ENCODE peak calls at places on chromosomes 7 and 10, in nine cellular contexts. X is transverse colon; G is CD8-positive, alpha-beta memory T cell; S is right cardiac atrium; K is thoracic aorta; J is A549; D is right lobe of liver; A is suprapubic skin; R is CD8-positive, alpha-beta T cell. F is an unnamed sample.

GRCh38 chr7:112226701-112227276 is 20.3 kb downstream of the ZNF277 start:
- DNase-seq in S (no peak), A (no peak), D (no peak), G (no peak), J (no peak), R (no peak), X (no peak), K (no peak), F (no peak)

GRCh38 chr7:2938514-2939192 is 94.5 kb upstream of the GNA12 start:
- DNase-seq in J (no peak), G (peak), K (no peak), R (no peak), A (peak), D (peak), S (no peak), X (no peak), F (no peak)

GRCh38 chr10:28036587-28036986 is 37.7 kb upstream of the ODAD2 start:
- DNase-seq in J (no peak), D (no peak), S (no peak), R (no peak), X (no peak), G (no peak), A (no peak), K (no peak), F (no peak)

GRCh38 chr7:2126621-2127020 is 106.1 kb downstream of the MAD1L1 start:
- DNase-seq in A (no peak), D (no peak), G (no peak), J (no peak), X (no peak), K (no peak), S (no peak), R (no peak), F (no peak)

GRCh38 chr7:64755881-64756280 is 38.3 kb upstream of the ZNF138 start:
- DNase-seq in J (no peak), X (no peak), S (no peak), D (no peak), R (no peak), K (no peak), G (no peak), A (no peak), F (no peak)

GRCh38 chr7:13742126-13742525 is 247.3 kb downstream of the ETV1 start:
- DNase-seq in D (no peak), G (no peak), S (no peak), J (no peak), X (no peak), K (no peak), R (no peak), A (no peak), F (no peak)

GRCh38 chr10:74117738-74118137 is 32.9 kb downstream of the AP3M1 start:
- DNase-seq in D (no peak), J (no peak), G (no peak), K (no peak), S (no peak), A (no peak), R (no peak), X (no peak), F (no peak)

GRCh38 chr10:66538352-66538751 is 387.5 kb upstream of the LRRTM3 start:
- DNase-seq in R (no peak), D (no peak), S (no peak), G (no peak), K (no peak), A (no peak), X (no peak), J (no peak), F (no peak)

GRCh38 chr10:73167557-73168485 is at the start of the genes ECD and FAM149B1:
- DNase-seq in J (peak), D (peak), K (peak), G (peak), R (peak), X (peak), S (peak), A (peak), F (peak)

GRCh38 chr7:11742496-11742895 is 89.5 kb downstream of the THSD7A start:
- DNase-seq in J (no peak), K (no peak), S (no peak), G (no peak), X (no peak), D (no peak), A (no peak), R (no peak), F (no peak)

GRCh38 chr10:113426181-113426837 is 126.5 kb upstream of the HABP2 start:
- DNase-seq in S (no peak), X (no peak), D (no peak), G (no peak), J (no peak), R (no peak), A (no peak), K (no peak), F (no peak)

GRCh38 chr10:113424984-113425383 is 127.9 kb upstream of the HABP2 start:
- DNase-seq in K (no peak), G (no peak), R (no peak), J (no peak), S (no peak), X (no peak), D (no peak), A (no peak), F (no peak)

GRCh38 chr10:113423877-113424276 is 129.0 kb upstream of the HABP2 start:
- DNase-seq in A (no peak), S (no peak), X (no peak), D (no peak), J (no peak), R (no peak), K (no peak), G (no peak), F (no peak)

GRCh38 chr10:113425596-113425995 is 127.3 kb upstream of the HABP2 start:
- DNase-seq in A (no peak), G (no peak), S (no peak), J (no peak), D (no peak), X (no peak), R (no peak), K (no peak), F (no peak)

GRCh38 chr10:113424304-113424721 is 128.5 kb upstream of the HABP2 start:
- DNase-seq in G (no peak), D (no peak), R (no peak), X (no peak), A (no peak), K (no peak), J (no peak), S (no peak), F (no peak)
- H3K27ac ChIP-seq in G (no peak), D (no peak), R (no peak), X (peak), A (peak), K (no peak), J (no peak), S (no peak), F (no peak)

DNA sequence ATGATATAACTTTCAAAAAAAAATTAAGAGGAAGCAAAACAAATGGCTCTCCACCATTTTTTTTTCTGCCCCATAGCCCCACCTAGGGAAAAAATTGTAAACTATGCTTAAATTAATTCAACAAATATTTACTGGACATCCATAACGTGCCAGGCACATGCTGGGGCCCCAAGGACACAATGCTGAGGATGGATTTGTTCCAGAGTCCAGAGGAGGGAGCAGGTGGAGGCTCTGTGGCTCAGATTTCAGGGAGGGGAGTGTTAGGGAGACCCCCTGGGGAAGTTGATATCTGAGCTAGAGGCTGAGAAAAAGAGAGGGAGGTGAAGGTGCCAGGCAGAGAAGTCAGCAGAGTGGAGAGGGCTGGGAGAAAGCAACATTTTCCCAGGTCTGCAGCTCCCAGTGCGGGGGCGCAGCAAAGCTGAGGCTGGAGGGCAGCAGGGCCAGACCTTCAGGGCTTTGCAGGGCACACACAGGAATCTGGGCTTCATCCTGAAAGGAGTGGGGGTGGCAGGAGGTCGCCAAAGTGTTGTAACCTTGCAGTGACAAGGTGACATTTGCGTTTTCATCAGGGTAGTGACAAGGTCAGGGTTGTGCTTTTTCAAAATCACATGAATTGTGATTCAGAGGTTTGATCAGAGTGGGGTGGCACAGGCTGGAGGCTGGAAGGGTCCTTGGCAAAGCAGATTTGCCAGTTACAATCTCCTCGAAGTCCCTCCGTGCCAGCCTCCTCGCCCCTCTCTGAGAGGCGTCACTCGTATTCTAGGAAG is 261.6 kb downstream of the WDR11 start:
- DNase-seq in R (no peak), A (no peak), G (no peak), J (no peak), D (no peak), K (no peak), X (no peak), S (no peak), F (no peak)
- H3K27ac ChIP-seq in R (no peak), A (no peak), G (no peak), J (no peak), D (no peak), K (no peak), X (no peak), S (no peak), F (no peak)

DNA sequence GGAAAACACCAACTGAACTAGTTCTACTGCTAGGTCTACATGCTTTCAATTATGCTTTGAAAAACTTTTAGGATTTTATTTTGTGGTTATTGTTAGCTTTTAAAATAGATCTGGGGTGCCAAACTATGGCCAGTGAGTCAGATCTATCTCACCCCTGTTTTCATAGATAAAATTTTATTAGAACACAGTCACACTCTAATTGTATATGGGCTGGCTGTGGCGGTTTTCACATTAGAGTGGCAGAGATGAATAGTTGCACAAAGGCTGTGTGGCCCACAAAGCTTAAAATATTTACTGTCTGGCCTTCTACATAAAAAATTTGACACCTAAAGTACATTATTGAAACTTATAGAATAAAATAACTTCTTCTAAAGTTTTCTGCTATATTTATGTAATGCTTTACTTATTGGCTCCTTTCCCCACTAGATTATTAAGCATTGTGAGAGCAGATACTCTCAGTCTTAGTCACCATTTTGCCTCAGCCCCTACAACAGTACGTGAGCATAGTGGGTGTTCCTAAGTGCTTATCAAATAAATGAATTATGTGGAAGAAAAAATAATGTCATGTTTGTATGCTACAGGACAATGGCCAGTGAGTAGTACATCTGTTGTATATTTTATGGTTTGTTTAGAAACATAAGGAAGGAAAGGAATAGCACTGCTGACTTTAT is 5.4 kb upstream of the SUV39H2 start:
- DNase-seq in A (no peak), G (no peak), D (no peak), R (no peak), S (no peak), J (no peak), X (no peak), K (no peak), F (no peak)
- H3K27ac ChIP-seq in A (no peak), G (no peak), D (no peak), R (no peak), S (no peak), J (no peak), X (no peak), K (no peak), F (no peak)

GRCh38 chr7:37215524-37215923 is 233.1 kb downstream of the ELMO1 start:
- DNase-seq in K (no peak), J (no peak), S (no peak), G (no peak), X (no peak), A (no peak), D (no peak), R (no peak), F (no peak)
- H3K27ac ChIP-seq in K (no peak), J (no peak), S (no peak), G (no peak), X (no peak), A (no peak), D (no peak), R (no peak), F (peak)

GRCh38 chr10:110358869-110359629 is 54.3 kb upstream of the SMNDC1 start:
- DNase-seq in G (no peak), S (no peak), D (no peak), A (no peak), K (no peak), J (no peak), X (no peak), R (no peak), F (no peak)

GRCh38 chr10:110356628-110357245 is 52.0 kb upstream of the SMNDC1 start:
- DNase-seq in G (peak), J (no peak), R (peak), K (no peak), X (peak), D (no peak), S (no peak), A (no peak), F (no peak)

GRCh38 chr10:110357252-110357780 is 52.6 kb upstream of the SMNDC1 start:
- DNase-seq in A (no peak), K (no peak), J (no peak), X (peak), G (peak), R (no peak), D (no peak), S (no peak), F (no peak)

GRCh38 chr10:110358278-110358677 is 53.6 kb upstream of the SMNDC1 start:
- DNase-seq in R (no peak), X (peak), A (no peak), G (no peak), S (no peak), J (no peak), D (no peak), K (no peak), F (no peak)

DNA sequence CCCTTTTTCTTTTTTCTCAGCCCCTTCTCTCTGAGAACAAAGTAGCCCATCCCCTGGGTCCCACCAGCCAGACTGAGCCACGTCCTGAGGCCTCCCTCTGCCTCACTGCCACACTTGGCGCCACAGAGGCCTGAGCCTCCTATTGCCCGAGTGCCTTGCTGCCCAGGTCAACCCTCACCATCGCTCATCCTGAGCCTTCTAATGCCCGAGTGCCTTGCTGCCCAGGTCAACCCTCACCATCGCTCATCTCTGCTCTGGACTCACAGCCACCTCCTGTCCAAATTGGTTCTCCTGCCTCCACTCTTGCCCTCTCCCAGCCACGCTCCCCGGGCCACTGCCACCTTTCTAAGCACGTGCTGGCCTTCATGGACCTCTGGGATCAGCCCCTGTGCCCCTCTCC is 53.2 kb upstream of the SMNDC1 start:
- DNase-seq in D (no peak), K (no peak), R (no peak), A (no peak), S (no peak), J (no peak), X (no peak), G (no peak), F (no peak)
- H3K27ac ChIP-seq in D (no peak), K (no peak), R (no peak), A (no peak), S (no peak), J (peak), X (peak), G (peak), F (no peak)

GRCh38 chr7:94877731-94878670 is 29.4 kb upstream of the PPP1R9A start:
- DNase-seq in G (no peak), K (no peak), X (no peak), J (no peak), R (no peak), D (no peak), A (no peak), S (no peak), F (no peak)

GRCh38 chr7:94873239-94873638 is 34.2 kb upstream of the PPP1R9A start:
- DNase-seq in J (no peak), R (no peak), A (no peak), K (no peak), G (no peak), D (no peak), S (no peak), X (no peak), F (no peak)

GRCh38 chr7:94871132-94871531 is 36.3 kb upstream of the PPP1R9A start:
- DNase-seq in K (no peak), R (no peak), J (no peak), X (no peak), G (no peak), S (no peak), A (no peak), D (no peak), F (no peak)

GRCh38 chr7:94874036-94874745 is 33.2 kb upstream of the PPP1R9A start:
- DNase-seq in J (no peak), X (no peak), K (no peak), A (no peak), R (no peak), D (no peak), G (no peak), S (no peak), F (no peak)

GRCh38 chr7:94875221-94875620 is 32.2 kb upstream of the PPP1R9A start:
- DNase-seq in D (no peak), G (no peak), X (no peak), A (no peak), J (no peak), K (no peak), S (no peak), R (no peak), F (no peak)
- H3K27ac ChIP-seq in D (no peak), G (no peak), X (no peak), A (no peak), J (no peak), K (no peak), S (no peak), R (no peak), F (no peak)

GRCh38 chr7:6547400-6547799 is 3.9 kb downstream of the GRID2IP start:
- DNase-seq in J (no peak), A (no peak), R (no peak), D (no peak), G (no peak), X (no peak), K (no peak), S (no peak), F (no peak)
- H3K27ac ChIP-seq in J (no peak), A (no peak), R (no peak), D (no peak), G (no peak), X (no peak), K (no peak), S (no peak), F (no peak)

F was measured in substantia nigra.